ENCODE peak calls at places on chromosomes 11 and 22, in six cellular contexts. X is HepG2, P is transverse colon, W is K562, I is H1, C is suprapubic skin. F is an unnamed sample.

GRCh38 chr11:103091441-103091809 is 535 bp downstream of the DCUN1D5 start:
- DNase-seq in X (peak), P (peak), W (peak), I (peak), C (peak), F (peak)

GRCh38 chr11:71151561-71151960 is 100.8 kb downstream of the SHANK2 start:
- DNase-seq in X (no peak), P (no peak), W (no peak), I (no peak), C (no peak), F (no peak)

GRCh38 chr11:42251984-42252383 is 792.5 kb upstream of the LRRC4C start:
- DNase-seq in X (no peak), P (no peak), W (no peak), I (no peak), C (no peak), F (no peak)

GRCh38 chr11:8375932-8376331 is 112.3 kb upstream of the LMO1 start:
- DNase-seq in X (no peak), P (no peak), W (no peak), I (no peak), C (no peak), F (no peak)

GRCh38 chr22:44335903-44336803 is 23.4 kb upstream of the SHISAL1 start:
- DNase-seq in X (no peak), P (no peak), W (no peak), I (no peak), C (no peak), F (peak)

GRCh38 chr11:73114110-73114834 is 27.8 kb downstream of the FCHSD2 start:
- DNase-seq in X (no peak), P (no peak), W (no peak), I (no peak), C (no peak), F (no peak)

GRCh38 chr11:128448487-128448886 is 138.9 kb downstream of the ETS1 start:
- DNase-seq in X (peak), P (peak), W (no peak), I (no peak), C (no peak), F (peak)

GRCh38 chr11:111539426-111540113 is 950 bp upstream of the LAYN start:
- DNase-seq in X (no peak), P (no peak), W (no peak), I (no peak), C (no peak), F (no peak)

GRCh38 chr11:8794126-8794525 is 111.5 kb downstream of the RPL27A start:
- DNase-seq in X (no peak), P (no peak), W (no peak), I (no peak), C (no peak), F (no peak)

GRCh38 chr11:69218946-69219720 is 63.4 kb downstream of the SMIM38 start:
- DNase-seq in X (no peak), P (no peak), W (no peak), I (peak), C (no peak), F (peak)

GRCh38 chr11:69808708-69809107 is 10.5 kb downstream of the FGF3 start:
- DNase-seq in X (no peak), P (no peak), W (no peak), I (no peak), C (no peak), F (no peak)

GRCh38 chr11:129815596-129816461 is at the start of gene TMEM45B:
- DNase-seq in X (no peak), P (peak), W (no peak), I (peak), C (no peak), F (peak)

GRCh38 chr22:27383896-27384295 is 417.7 kb downstream of the MN1 start:
- DNase-seq in X (no peak), P (no peak), W (no peak), I (no peak), C (no peak), F (no peak)

GRCh38 chr11:47527186-47527585 is 25.7 kb downstream of the CELF1 start:
- DNase-seq in X (no peak), P (no peak), W (no peak), I (no peak), C (no peak), F (no peak)

GRCh38 chr11:94028436-94028835 is 7.3 kb downstream of the HEPHL1 start:
- DNase-seq in X (no peak), P (no peak), W (no peak), I (no peak), C (no peak), F (no peak)

GRCh38 chr11:20589796-20590195 is 9.6 kb upstream of the SLC6A5 start:
- DNase-seq in X (no peak), P (no peak), W (no peak), I (no peak), C (no peak), F (no peak)

GRCh38 chr22:47031628-47031915 is 269.1 kb downstream of the TBC1D22A start:
- DNase-seq in X (no peak), P (no peak), W (no peak), I (no peak), C (peak), F (no peak)

GRCh38 chr11:67312187-67313021 is 9.1 kb downstream of the SSH3 start:
- DNase-seq in X (no peak), P (peak), W (peak), I (no peak), C (peak), F (peak)

GRCh38 chr11:23991140-23991539 is 505.7 kb upstream of the LUZP2 start:
- DNase-seq in X (no peak), P (no peak), W (no peak), I (no peak), C (no peak), F (no peak)

GRCh38 chr22:36194971-36195370 is 6.6 kb downstream of the APOL4 start:
- DNase-seq in X (peak), P (peak), W (peak), I (peak), C (no peak), F (peak)

GRCh38 chr11:110966131-110966530 is 253.9 kb upstream of the ARHGAP20 start:
- DNase-seq in X (no peak), P (no peak), W (no peak), I (no peak), C (no peak), F (no peak)

GRCh38 chr11:62671604-62672528 is at the start of the genes LBHD1 and UQCC3:
- DNase-seq in X (peak), P (peak), W (peak), I (peak), C (peak), F (peak)

GRCh38 chr11:20647976-20648565 is 21.3 kb upstream of the NELL1 start:
- DNase-seq in X (peak), P (peak), W (peak), I (peak), C (no peak), F (peak)

GRCh38 chr22:30205281-30206115 is 41.1 kb downstream of the LIF start:
- DNase-seq in X (peak), P (no peak), W (no peak), I (no peak), C (peak), F (peak)

GRCh38 chr11:31106326-31106725 is 263.2 kb downstream of the DCDC1 start:
- DNase-seq in X (no peak), P (no peak), W (no peak), I (no peak), C (no peak), F (no peak)

GRCh38 chr22:19579880-19580279 is 55.7 kb upstream of the CLDN5 start:
- DNase-seq in X (no peak), P (peak), W (peak), I (no peak), C (no peak), F (no peak)
- TF ChIP-seq POLR2AphosphoS5 in X (no peak), P (no peak), W (no peak), I (no peak), C (no peak), F (no peak)

GRCh38 chr11:838441-839279 is 3.7 kb downstream of the POLR2L start:
- DNase-seq in X (peak), P (peak), W (peak), I (no peak), C (no peak), F (no peak)
- TF ChIP-seq CTCF in X (peak), P (no peak), W (peak), I (no peak), C (peak), F (no peak)

GRCh38 chr22:39311592-39312400 is 7.6 kb downstream of the RPL3 start:
- DNase-seq in X (no peak), P (no peak), W (peak), I (peak), C (no peak), F (no peak)

GRCh38 chr22:39309364-39309861 is 10.0 kb downstream of the RPL3 start:
- DNase-seq in X (no peak), P (no peak), W (peak), I (peak), C (peak), F (no peak)

GRCh38 chr22:39309881-39310714 is 9.3 kb downstream of the RPL3 start:
- DNase-seq in X (no peak), P (no peak), W (no peak), I (peak), C (no peak), F (no peak)

GRCh38 chr22:39306456-39307361 is 12.7 kb downstream of the RPL3 start:
- DNase-seq in X (no peak), P (peak), W (peak), I (peak), C (peak), F (peak)

DNA sequence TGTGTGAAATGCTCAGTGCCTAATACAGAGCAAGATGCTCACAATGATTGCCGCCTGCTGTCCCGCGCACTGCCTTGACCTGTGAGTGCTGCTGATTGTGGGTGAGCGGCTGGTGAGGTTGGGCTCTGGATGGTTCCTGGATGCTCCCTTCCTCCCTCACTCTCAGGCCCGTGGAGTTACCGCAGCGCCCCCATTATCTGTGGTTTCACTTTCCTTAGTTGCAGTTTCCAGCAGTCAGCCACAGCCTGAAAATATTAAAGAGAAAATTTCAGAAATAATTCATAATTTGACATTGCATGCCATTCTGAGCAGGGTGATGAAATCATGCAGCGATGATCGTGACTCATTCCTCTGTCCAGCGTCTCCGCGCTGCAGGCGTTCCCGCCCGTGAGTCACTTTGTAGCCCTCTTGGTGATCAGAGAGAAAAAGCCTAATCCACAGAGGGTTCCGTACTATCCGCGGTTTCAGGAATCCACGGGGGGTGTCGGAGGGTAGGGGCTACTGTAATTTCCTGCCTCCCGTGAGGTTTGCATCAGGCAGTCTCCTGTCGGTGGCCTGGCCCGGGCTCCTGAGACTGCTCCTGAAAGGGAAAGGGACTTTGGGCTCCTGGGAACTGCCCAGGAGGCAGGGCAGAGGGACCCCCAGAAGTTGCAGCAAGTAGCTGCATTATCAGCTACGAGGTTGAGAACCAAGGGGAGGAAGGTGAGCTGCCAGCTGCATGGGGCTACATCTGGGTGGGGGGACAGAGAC is 10.6 kb downstream of the RPL3 start:
- DNase-seq in X (no peak), P (peak), W (no peak), I (no peak), C (peak), F (peak)
- TF ChIP-seq EP300 in X (no peak), P (no peak), W (peak), I (no peak), C (no peak), F (no peak)

DNA sequence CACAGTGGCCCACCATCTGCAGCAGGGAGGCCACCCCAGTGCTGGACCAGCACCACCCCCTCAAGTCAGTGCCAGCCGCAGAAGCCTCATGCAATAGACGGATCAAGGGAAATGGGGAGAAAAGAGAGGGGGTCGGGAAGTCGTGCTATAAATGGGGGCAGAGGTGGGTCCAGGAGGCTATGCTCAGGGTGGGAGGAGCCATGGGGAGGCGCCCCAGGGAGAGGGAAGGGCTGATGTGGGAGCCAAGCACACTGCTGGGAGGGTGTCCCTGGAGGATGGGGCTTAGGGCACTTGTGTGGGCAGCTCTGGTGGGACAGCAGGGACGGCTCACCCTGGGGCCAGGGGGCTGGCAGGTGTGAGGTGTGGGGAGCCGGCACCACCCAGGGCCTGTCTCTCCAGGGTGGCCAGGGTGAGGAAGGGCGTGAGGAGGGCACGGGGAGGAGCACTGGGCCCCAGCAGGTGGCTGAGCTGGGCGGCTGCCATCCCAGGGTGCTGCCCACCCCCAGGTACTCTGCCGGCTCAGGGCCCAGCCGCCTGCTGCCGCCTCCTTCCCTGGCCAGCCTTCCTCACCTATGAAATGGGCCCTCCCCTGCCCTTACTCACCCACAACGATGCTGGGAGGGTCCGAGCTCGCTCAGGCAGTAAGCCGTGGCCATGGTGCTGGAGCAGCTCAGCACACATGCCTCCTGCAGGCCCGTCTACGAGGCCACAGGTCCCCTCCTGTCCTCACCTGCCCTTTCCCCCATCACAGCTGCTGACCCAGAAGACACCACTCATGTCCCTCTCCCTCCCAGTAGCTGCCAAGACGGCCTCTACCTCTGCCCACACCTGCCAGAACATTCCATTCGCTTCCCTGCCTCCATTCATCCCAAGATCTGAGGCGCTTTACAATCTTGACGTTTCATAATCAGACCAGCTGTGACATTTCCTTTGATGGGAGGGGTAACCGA is 17.9 kb downstream of the PHLDA2 start:
- DNase-seq in X (no peak), P (no peak), W (no peak), I (no peak), C (no peak), F (no peak)
- TF ChIP-seq POLR2AphosphoS5 in X (no peak), P (no peak), W (no peak), I (no peak), C (no peak), F (no peak)

DNA sequence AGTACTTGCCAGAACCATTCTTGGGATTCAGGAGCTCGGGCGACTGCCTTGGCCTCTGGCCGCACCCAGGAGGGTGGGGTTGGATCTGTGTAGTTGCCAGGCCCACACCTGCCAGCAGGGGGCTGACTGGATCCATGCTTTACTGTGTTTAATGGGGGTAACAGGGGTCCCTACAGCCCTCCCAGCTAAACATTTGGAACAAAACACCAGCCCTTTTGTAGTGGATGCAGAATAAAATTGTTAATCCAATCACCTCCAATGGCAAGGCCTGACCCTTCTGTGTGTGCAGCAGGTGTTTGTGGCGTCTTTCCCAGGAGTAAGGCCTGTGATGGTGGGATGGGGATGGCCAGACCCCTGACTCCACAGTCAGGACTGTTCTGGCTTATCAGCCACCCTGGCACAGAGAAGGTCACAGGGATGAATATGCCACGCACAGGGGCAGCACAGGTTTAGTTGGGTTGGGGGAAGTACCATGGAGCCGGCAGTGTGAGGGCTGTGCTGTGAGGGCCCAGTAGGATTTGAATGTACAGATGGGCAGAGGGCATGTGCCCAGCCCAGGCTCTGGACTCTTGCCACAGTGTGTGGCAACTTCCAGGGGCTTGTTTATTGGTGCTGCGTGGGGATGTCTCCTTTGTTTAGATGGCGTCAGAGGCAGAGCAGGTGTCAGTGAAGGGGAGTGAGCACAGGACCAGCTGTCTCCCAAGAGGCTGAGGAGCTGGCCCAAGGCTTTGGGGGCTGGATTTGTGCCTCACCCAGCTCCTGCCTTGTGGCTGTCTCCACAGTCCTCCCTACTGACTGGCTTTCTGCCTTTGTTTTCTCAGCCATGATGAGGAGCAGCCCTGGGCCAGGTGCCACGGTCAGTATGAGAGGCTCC is 22.2 kb downstream of the SUN2 start:
- DNase-seq in X (peak), P (peak), W (peak), I (peak), C (no peak), F (peak)
- TF ChIP-seq CTCF in X (peak), P (peak), W (peak), I (peak), C (peak), F (peak)

GRCh38 chr11:357582-357981 is 11.7 kb upstream of the B4GALNT4 start:
- DNase-seq in X (no peak), P (no peak), W (no peak), I (no peak), C (no peak), F (no peak)

GRCh38 chr11:353315-353857 is 15.9 kb upstream of the B4GALNT4 start:
- DNase-seq in X (peak), P (peak), W (peak), I (no peak), C (peak), F (peak)

GRCh38 chr11:358129-358805 is 11.0 kb upstream of the B4GALNT4 start:
- DNase-seq in X (no peak), P (no peak), W (peak), I (no peak), C (no peak), F (no peak)

GRCh38 chr11:356610-357009 is 12.7 kb upstream of the B4GALNT4 start:
- DNase-seq in X (no peak), P (no peak), W (no peak), I (no peak), C (no peak), F (no peak)

GRCh38 chr11:355581-356458 is 13.5 kb upstream of the B4GALNT4 start:
- DNase-seq in X (peak), P (peak), W (peak), I (peak), C (peak), F (peak)
- TF ChIP-seq EP300 in X (no peak), P (peak), W (no peak), I (no peak), C (peak), F (peak)

GRCh38 chr11:120060512-120060911 is 77.4 kb downstream of the TRIM29 start:
- DNase-seq in X (no peak), P (no peak), W (no peak), I (peak), C (peak), F (no peak)

GRCh38 chr11:120062561-120062930 is 75.4 kb downstream of the TRIM29 start:
- DNase-seq in X (no peak), P (no peak), W (no peak), I (peak), C (peak), F (no peak)

GRCh38 chr11:120063686-120064340 is 74.1 kb downstream of the TRIM29 start:
- DNase-seq in X (no peak), P (no peak), W (no peak), I (peak), C (peak), F (no peak)

GRCh38 chr11:120061036-120061760 is 76.7 kb downstream of the TRIM29 start:
- DNase-seq in X (no peak), P (no peak), W (no peak), I (peak), C (peak), F (no peak)

GRCh38 chr11:120061761-120062560 is 76.0 kb downstream of the TRIM29 start:
- DNase-seq in X (no peak), P (no peak), W (no peak), I (peak), C (peak), F (no peak)
- TF ChIP-seq POLR2AphosphoS5 in X (no peak), P (no peak), W (no peak), I (no peak), C (no peak), F (no peak)